ENCODE peak calls at places on chromosomes 16 and 17, in six cellular contexts. One of them, this sample, is unnamed.

GRCh38 chr16:73545713-73546112 is 497.8 kb upstream of the ZFHX3 start:
- DNase-seq in A549: no peak
- DNase-seq in GM12878: no peak
- DNase-seq in transverse colon: no peak
- DNase-seq in upper lobe of right lung: no peak
- DNase-seq in heart left ventricle: no peak
- DNase-seq in this sample: no peak

GRCh38 chr17:41792835-41793748 is 6.6 kb upstream of the JUP start:
- DNase-seq in A549: peak; percentile 93
- DNase-seq in GM12878: no peak
- DNase-seq in transverse colon: peak; percentile 81
- DNase-seq in upper lobe of right lung: peak; percentile 80
- DNase-seq in heart left ventricle: no peak
- DNase-seq in this sample: no peak

GRCh38 chr17:34354637-34355036 is 1.6 kb upstream of the CCL13 start:
- DNase-seq in A549: no peak
- DNase-seq in GM12878: no peak
- DNase-seq in transverse colon: no peak
- DNase-seq in upper lobe of right lung: no peak
- DNase-seq in heart left ventricle: no peak
- DNase-seq in this sample: no peak

GRCh38 chr16:25916091-25916490 is 224.3 kb downstream of the HS3ST4 start:
- DNase-seq in A549: no peak
- DNase-seq in GM12878: no peak
- DNase-seq in transverse colon: no peak
- DNase-seq in upper lobe of right lung: no peak
- DNase-seq in heart left ventricle: no peak
- DNase-seq in this sample: no peak

GRCh38 chr17:71494456-71494855 is 626.4 kb upstream of the SOX9 start:
- DNase-seq in A549: no peak
- DNase-seq in GM12878: no peak
- DNase-seq in transverse colon: no peak
- DNase-seq in upper lobe of right lung: no peak
- DNase-seq in heart left ventricle: no peak
- DNase-seq in this sample: no peak

GRCh38 chr16:68049448-68049847 is 26.4 kb downstream of the DUS2 start:
- DNase-seq in A549: no peak
- DNase-seq in GM12878: no peak
- DNase-seq in transverse colon: no peak
- DNase-seq in upper lobe of right lung: no peak
- DNase-seq in heart left ventricle: no peak
- DNase-seq in this sample: no peak

GRCh38 chr16:22008215-22009142 is 568 bp downstream of the MOSMO start:
- DNase-seq in A549: peak; percentile 16
- DNase-seq in GM12878: no peak
- DNase-seq in transverse colon: peak; percentile 24
- DNase-seq in upper lobe of right lung: peak; percentile 67
- DNase-seq in heart left ventricle: peak; percentile 69
- DNase-seq in this sample: no peak

GRCh38 chr16:645852-646678 is 3.1 kb upstream of the WDR90 start:
- DNase-seq in A549: no peak
- DNase-seq in GM12878: no peak
- DNase-seq in transverse colon: peak; percentile 89
- DNase-seq in upper lobe of right lung: peak; percentile 84
- DNase-seq in heart left ventricle: no peak
- DNase-seq in this sample: no peak

GRCh38 chr17:57946798-57947358 is 8.3 kb downstream of the CUEDC1 start:
- DNase-seq in A549: peak; percentile 66
- DNase-seq in GM12878: peak; percentile 73
- DNase-seq in transverse colon: peak; percentile 67
- DNase-seq in upper lobe of right lung: peak; percentile 77
- DNase-seq in heart left ventricle: no peak
- DNase-seq in this sample: no peak

GRCh38 chr17:9994761-9995160 is 89.7 kb upstream of the RCVRN start:
- DNase-seq in A549: no peak
- DNase-seq in GM12878: no peak
- DNase-seq in transverse colon: no peak
- DNase-seq in upper lobe of right lung: no peak
- DNase-seq in heart left ventricle: no peak
- DNase-seq in this sample: no peak

GRCh38 chr17:29664743-29665479 is 42.2 kb upstream of the CORO6 start:
- DNase-seq in A549: peak; percentile 29
- DNase-seq in GM12878: no peak
- DNase-seq in transverse colon: no peak
- DNase-seq in upper lobe of right lung: no peak
- DNase-seq in heart left ventricle: no peak
- DNase-seq in this sample: no peak

GRCh38 chr16:81523387-81524115 is 78.9 kb downstream of the CMIP start:
- DNase-seq in A549: peak; percentile 53
- DNase-seq in GM12878: no peak
- DNase-seq in transverse colon: no peak
- DNase-seq in upper lobe of right lung: peak; percentile 61
- DNase-seq in heart left ventricle: no peak
- DNase-seq in this sample: no peak

GRCh38 chr17:67746704-67747571 is 29.2 kb downstream of the NOL11 start:
- DNase-seq in A549: no peak
- DNase-seq in GM12878: no peak
- DNase-seq in transverse colon: peak; percentile 70
- DNase-seq in upper lobe of right lung: no peak
- DNase-seq in heart left ventricle: no peak
- DNase-seq in this sample: no peak

GRCh38 chr17:48760411-48760810 is 31.9 kb upstream of the HOXB13 start:
- DNase-seq in A549: no peak
- DNase-seq in GM12878: no peak
- DNase-seq in transverse colon: peak; percentile 70
- DNase-seq in upper lobe of right lung: peak; percentile 7
- DNase-seq in heart left ventricle: no peak
- DNase-seq in this sample: no peak

GRCh38 chr17:28812980-28813377 is 29.6 kb downstream of the FAM222B start:
- DNase-seq in A549: no peak
- DNase-seq in GM12878: no peak
- DNase-seq in transverse colon: no peak
- DNase-seq in upper lobe of right lung: no peak
- DNase-seq in heart left ventricle: no peak
- DNase-seq in this sample: no peak

GRCh38 chr17:34840758-34841157 is 120.5 kb downstream of the CCT6B start:
- DNase-seq in A549: no peak
- DNase-seq in GM12878: no peak
- DNase-seq in transverse colon: no peak
- DNase-seq in upper lobe of right lung: no peak
- DNase-seq in heart left ventricle: no peak
- DNase-seq in this sample: no peak

GRCh38 chr16:89171216-89172170 is at the start of gene CDH15:
- DNase-seq in A549: peak; percentile 96
- DNase-seq in GM12878: peak; percentile 80
- DNase-seq in transverse colon: peak; percentile 97
- DNase-seq in upper lobe of right lung: peak; percentile 98
- DNase-seq in heart left ventricle: peak; percentile 95
- DNase-seq in this sample: peak; percentile 64

GRCh38 chr16:89172171-89172900 is 788 bp downstream of the CDH15 start:
- DNase-seq in A549: no peak
- DNase-seq in GM12878: no peak
- DNase-seq in transverse colon: no peak
- DNase-seq in upper lobe of right lung: no peak
- DNase-seq in heart left ventricle: no peak
- DNase-seq in this sample: no peak

GRCh38 chr16:89173629-89173921 is 2.0 kb downstream of the CDH15 start:
- DNase-seq in A549: no peak
- DNase-seq in GM12878: no peak
- DNase-seq in transverse colon: no peak
- DNase-seq in upper lobe of right lung: no peak
- DNase-seq in heart left ventricle: no peak
- DNase-seq in this sample: no peak

GRCh38 chr16:89174055-89174827 is 2.7 kb downstream of the CDH15 start:
- DNase-seq in A549: no peak
- DNase-seq in GM12878: no peak
- DNase-seq in transverse colon: no peak
- DNase-seq in upper lobe of right lung: no peak
- DNase-seq in heart left ventricle: no peak
- DNase-seq in this sample: no peak

DNA sequence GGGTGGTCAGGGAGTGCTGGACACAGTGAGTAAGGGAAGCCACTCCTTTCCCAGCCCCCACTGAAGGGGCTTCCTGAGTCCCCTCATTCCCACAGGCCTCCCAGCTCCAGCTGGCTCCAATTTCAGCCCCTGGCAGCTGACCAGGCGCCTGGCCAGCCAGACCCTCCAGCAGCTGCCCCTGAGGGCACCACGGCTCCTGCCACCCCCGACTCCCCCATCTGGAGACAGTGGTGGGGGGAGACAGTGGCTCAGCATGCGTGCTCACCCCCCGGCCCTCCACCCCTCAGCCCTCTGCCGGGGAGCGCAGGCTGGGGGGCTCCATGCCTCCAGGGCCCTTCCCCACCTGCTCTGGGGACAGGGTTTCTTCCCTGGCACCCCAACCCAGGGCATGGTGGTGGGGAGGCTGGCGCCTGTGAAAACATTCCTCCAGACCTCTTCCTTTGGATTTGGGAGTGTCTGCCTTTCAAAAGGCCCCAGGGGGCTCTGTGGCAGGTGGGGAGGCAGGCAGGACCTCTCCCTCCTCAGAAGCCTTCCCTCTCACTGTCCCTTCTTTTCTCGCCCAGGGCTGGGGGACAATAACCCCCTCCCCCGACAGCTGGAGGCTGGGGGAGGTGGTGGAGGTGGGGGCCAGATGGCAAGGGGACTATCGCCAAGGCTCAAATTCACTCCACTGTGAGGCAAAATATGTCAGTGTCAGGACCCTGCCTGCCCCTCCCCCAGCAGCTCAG is 1.5 kb downstream of the CDH15 start:
- DNase-seq in A549: no peak
- DNase-seq in GM12878: no peak
- DNase-seq in transverse colon: no peak
- DNase-seq in upper lobe of right lung: no peak
- DNase-seq in heart left ventricle: no peak
- DNase-seq in this sample: no peak
- H3K9me3 ChIP-seq in A549: no peaks in the 10 kb centered on the region
- H3K9me3 ChIP-seq in GM12878: no peaks in the 10 kb centered on the region
- H3K9me3 ChIP-seq in transverse colon: no peaks in the 10 kb centered on the region
- H3K9me3 ChIP-seq in upper lobe of right lung: no peaks in the 10 kb centered on the region
- H3K9me3 ChIP-seq in heart left ventricle: no peaks in the 10 kb centered on the region
- H3K9me3 ChIP-seq in this sample: no peaks in the 10 kb centered on the region

DNA sequence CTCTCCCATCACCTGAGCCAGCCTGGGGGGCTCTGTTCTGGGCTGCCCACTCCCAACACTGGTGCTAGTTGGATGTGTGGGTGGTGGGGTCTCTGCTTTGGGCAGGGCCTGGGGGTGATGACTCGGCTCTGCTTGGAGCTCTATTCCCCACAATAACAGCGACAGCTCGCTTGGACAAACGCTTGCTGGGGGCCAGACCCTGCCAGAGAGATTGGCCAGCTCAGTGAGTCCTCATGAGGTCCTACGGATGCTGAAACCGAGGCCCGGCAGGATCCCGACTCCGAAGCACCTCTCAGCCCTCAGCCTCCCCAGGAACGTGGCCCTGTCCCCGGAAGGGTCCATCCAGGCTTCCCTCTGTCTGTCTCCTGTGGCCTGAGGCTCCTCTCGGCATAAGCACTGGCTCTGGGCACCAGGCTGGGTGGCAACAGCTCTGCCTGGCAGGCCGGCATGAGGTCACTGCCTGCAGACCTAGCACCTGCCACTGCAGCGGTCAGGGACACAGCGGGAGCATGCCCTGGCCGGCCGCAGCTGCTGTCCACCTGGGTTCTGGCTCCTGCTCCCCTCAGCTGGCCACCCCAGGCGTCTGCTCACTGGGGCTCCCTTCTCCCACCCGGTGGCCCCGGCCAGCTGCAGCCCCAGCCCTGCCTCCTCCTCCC is 7.1 kb downstream of the NTHL1 start:
- DNase-seq in A549: no peak
- DNase-seq in GM12878: no peak
- DNase-seq in transverse colon: no peak
- DNase-seq in upper lobe of right lung: no peak
- DNase-seq in heart left ventricle: no peak
- DNase-seq in this sample: no peak
- H3K4me1 ChIP-seq in A549: peaks cover 85% of the 10 kb centered on the region
- H3K4me1 ChIP-seq in GM12878: peaks cover 18% of the 10 kb centered on the region
- H3K4me1 ChIP-seq in transverse colon: peaks cover 89% of the 10 kb centered on the region
- H3K4me1 ChIP-seq in upper lobe of right lung: peaks cover 95% of the 10 kb centered on the region
- H3K4me1 ChIP-seq in heart left ventricle: peaks cover 96% of the 10 kb centered on the region
- H3K4me1 ChIP-seq in this sample: peaks cover 45% of the 10 kb centered on the region

GRCh38 chr16:27110524-27110896 is 43.8 kb downstream of the C16orf82 start:
- DNase-seq in A549: no peak
- DNase-seq in GM12878: no peak
- DNase-seq in transverse colon: no peak
- DNase-seq in upper lobe of right lung: no peak
- DNase-seq in heart left ventricle: no peak
- DNase-seq in this sample: no peak

GRCh38 chr16:27108051-27108770 is 41.5 kb downstream of the C16orf82 start:
- DNase-seq in A549: no peak
- DNase-seq in GM12878: no peak
- DNase-seq in transverse colon: no peak
- DNase-seq in upper lobe of right lung: no peak
- DNase-seq in heart left ventricle: no peak
- DNase-seq in this sample: no peak

GRCh38 chr16:27107185-27107592 is 40.5 kb downstream of the C16orf82 start:
- DNase-seq in A549: no peak
- DNase-seq in GM12878: no peak
- DNase-seq in transverse colon: no peak
- DNase-seq in upper lobe of right lung: no peak
- DNase-seq in heart left ventricle: no peak
- DNase-seq in this sample: no peak

GRCh38 chr16:27109666-27110523 is 43.2 kb downstream of the C16orf82 start:
- DNase-seq in A549: peak; percentile 55
- DNase-seq in GM12878: no peak
- DNase-seq in transverse colon: peak; percentile 90
- DNase-seq in upper lobe of right lung: peak; percentile 81
- DNase-seq in heart left ventricle: peak; percentile 91
- DNase-seq in this sample: no peak

GRCh38 chr16:27108826-27109665 is 42.3 kb downstream of the C16orf82 start:
- DNase-seq in A549: no peak
- DNase-seq in GM12878: no peak
- DNase-seq in transverse colon: no peak
- DNase-seq in upper lobe of right lung: no peak
- DNase-seq in heart left ventricle: no peak
- DNase-seq in this sample: no peak
- H3K9me3 ChIP-seq in A549: no peaks in the 10 kb centered on the region
- H3K9me3 ChIP-seq in GM12878: no peaks in the 10 kb centered on the region
- H3K9me3 ChIP-seq in transverse colon: no peaks in the 10 kb centered on the region
- H3K9me3 ChIP-seq in upper lobe of right lung: no peaks in the 10 kb centered on the region
- H3K9me3 ChIP-seq in heart left ventricle: no peaks in the 10 kb centered on the region
- H3K9me3 ChIP-seq in this sample: no peaks in the 10 kb centered on the region

DNA sequence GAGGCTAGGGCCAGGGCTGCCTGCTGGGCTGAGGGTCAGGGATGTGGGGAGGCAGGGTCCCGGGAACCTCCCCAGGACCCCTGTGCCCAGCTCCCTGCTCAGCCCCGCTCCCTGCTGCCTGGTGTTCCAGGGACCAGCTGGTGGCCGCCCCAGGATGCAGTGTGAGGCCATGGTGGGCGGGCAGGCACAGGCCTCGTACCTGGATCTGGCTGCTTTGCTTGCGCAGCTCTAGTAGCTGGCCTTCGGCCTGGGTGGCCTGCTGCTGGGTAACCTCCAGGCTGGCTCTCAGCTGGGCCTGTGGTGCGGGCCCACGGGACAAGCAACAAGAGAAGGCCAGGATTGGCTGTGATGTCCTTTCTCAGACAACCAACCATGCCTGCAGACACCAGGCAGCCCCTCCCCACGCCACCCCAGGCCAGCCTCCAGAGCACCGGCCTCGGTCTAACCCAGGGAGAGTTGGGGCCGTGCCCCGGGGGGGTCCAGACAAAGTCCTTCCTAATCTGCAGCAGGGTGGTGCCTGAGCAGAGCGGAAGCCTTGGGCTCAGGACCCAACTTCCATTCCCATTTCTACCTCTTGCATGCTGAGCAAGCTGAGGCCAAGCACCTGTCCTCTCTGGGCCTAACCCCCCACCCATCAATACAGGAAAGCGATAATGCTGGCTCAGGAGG is 4.1 kb downstream of the TRIM65 start:
- DNase-seq in A549: no peak
- DNase-seq in GM12878: no peak
- DNase-seq in transverse colon: no peak
- DNase-seq in upper lobe of right lung: peak; percentile 62
- DNase-seq in heart left ventricle: no peak
- DNase-seq in this sample: no peak
- H3K4me1 ChIP-seq in A549: peaks cover 17% of the 10 kb centered on the region
- H3K4me1 ChIP-seq in GM12878: peaks cover 6% of the 10 kb centered on the region
- H3K4me1 ChIP-seq in transverse colon: peaks cover 25% of the 10 kb centered on the region
- H3K4me1 ChIP-seq in upper lobe of right lung: peaks cover 13% of the 10 kb centered on the region
- H3K4me1 ChIP-seq in heart left ventricle: peaks cover 26% of the 10 kb centered on the region
- H3K4me1 ChIP-seq in this sample: peaks cover 32% of the 10 kb centered on the region

This sample was measured in esophagus squamous epithelium.